ENCODE peak calls at places on chromosome 18, in four cellular contexts. V is heart left ventricle; F is EL; X is activated CD8-positive, alpha-beta memory T cell treated with anti-CD3 and anti-CD28 coated beads, Interleukin-2, amount 50 U/mL, for 4 hours. L is an unnamed sample.

GRCh38 chr18:23563377-23564043 is 22.8 kb downstream of the NPC1 start:
- DNase-seq in F (peak), V (no peak), X (no peak), L (no peak)

GRCh38 chr18:39840406-39840805 is 2114.6 kb upstream of the PIK3C3 start:
- DNase-seq in F (no peak), X (no peak), V (no peak), L (no peak)

GRCh38 chr18:6044773-6045172 is 149.5 kb upstream of the TMEM200C start:
- DNase-seq in V (no peak), F (no peak), X (no peak), L (no peak)

GRCh38 chr18:49597556-49597955 is 35.7 kb downstream of the LIPG start:
- DNase-seq in F (peak), X (no peak), V (no peak), L (no peak)

GRCh38 chr18:74333091-74333490 is 17.5 kb downstream of the C18orf63 start:
- DNase-seq in F (no peak), V (no peak), X (no peak), L (no peak)

GRCh38 chr18:61703508-61703907 is 189.3 kb downstream of the RNF152 start:
- DNase-seq in V (no peak), F (no peak), X (no peak), L (no peak)

GRCh38 chr18:67517224-67517765 is 775 bp upstream of the DSEL start:
- DNase-seq in V (peak), X (no peak), F (peak), L (peak)

GRCh38 chr18:12308386-12309100 is 502 bp downstream of the TUBB6 start:
- DNase-seq in X (no peak), V (peak), F (peak), L (peak)

GRCh38 chr18:59419386-59419785 is 60.3 kb upstream of the LMAN1 start:
- DNase-seq in F (peak), V (no peak), X (no peak), L (no peak)

L was measured in glutamatergic neuron.